ENCODE peak calls at places on chromosome 2, in nine cellular contexts. V, L, G, T, O, R, N, C and Q are unnamed samples.

GRCh38 chr2:190023860-190024259 is 38.7 kb downstream of the MSTN start:
- DNase-seq in V (no peak), L (peak; percentile 65), G (no peak), T (no peak), O (peak; percentile 69), R (peak; percentile 13), N (peak; percentile 4), C (no peak), Q (peak; percentile 55)

GRCh38 chr2:239181601-239182471 is 219.0 kb downstream of the HDAC4 start:
- DNase-seq in V (peak; percentile 56), L (no peak), G (peak; percentile 12), T (no peak), O (peak; percentile 67), R (no peak), N (no peak), C (peak; percentile 26), Q (no peak)

GRCh38 chr2:134142903-134143302 is 111.0 kb upstream of the MGAT5 start:
- DNase-seq in V (no peak), L (peak; percentile 29), G (no peak), T (no peak), O (no peak), R (no peak), N (peak; percentile 39), C (no peak), Q (no peak)

GRCh38 chr2:30149513-30149912 is 2.7 kb downstream of the YPEL5 start:
- DNase-seq in V (no peak), L (peak; percentile 27), G (no peak), T (no peak), O (peak; percentile 40), R (no peak), N (no peak), C (no peak), Q (no peak)

GRCh38 chr2:36287363-36288275 is 68.0 kb upstream of the CRIM1 start:
- DNase-seq in V (no peak), L (peak; percentile 9), G (no peak), T (no peak), O (no peak), R (no peak), N (no peak), C (no peak), Q (no peak)

GRCh38 chr2:42567806-42568429 is 514 bp upstream of the MTA3 start:
- DNase-seq in V (peak; percentile 28), L (peak; percentile 25), G (peak; percentile 46), T (no peak), O (peak; percentile 76), R (peak; percentile 34), N (no peak), C (peak; percentile 52), Q (no peak)

GRCh38 chr2:40797115-40797514 is 345.2 kb upstream of the SLC8A1 start:
- DNase-seq in V (no peak), L (peak; percentile 2), G (no peak), T (no peak), O (no peak), R (no peak), N (peak; percentile 9), C (no peak), Q (no peak)

GRCh38 chr2:27095745-27096651 is 9.4 kb downstream of the KHK start:
- DNase-seq in V (peak; percentile 77), L (peak; percentile 80), G (peak; percentile 70), T (no peak), O (peak; percentile 80), R (no peak), N (no peak), C (peak; percentile 75), Q (peak; percentile 55)

GRCh38 chr2:152683400-152683799 is 33.9 kb downstream of the PRPF40A start:
- DNase-seq in V (no peak), L (no peak), G (no peak), T (no peak), O (no peak), R (no peak), N (no peak), C (no peak), Q (no peak)

GRCh38 chr2:121694398-121695178 is 42.1 kb downstream of the NIFK start:
- DNase-seq in V (no peak), L (peak; percentile 62), G (no peak), T (no peak), O (no peak), R (no peak), N (peak; percentile 85), C (no peak), Q (no peak)

GRCh38 chr2:118913805-118914645 is 28.0 kb upstream of the MARCO start:
- DNase-seq in V (no peak), L (peak; percentile 39), G (no peak), T (peak; percentile 1), O (no peak), R (no peak), N (no peak), C (no peak), Q (no peak)

GRCh38 chr2:208373460-208374089 is 33.0 kb upstream of the PTH2R start:
- DNase-seq in V (no peak), L (peak; percentile 58), G (no peak), T (no peak), O (peak; percentile 70), R (no peak), N (peak; percentile 26), C (no peak), Q (peak; percentile 34)

GRCh38 chr2:69163109-69163508 is 150.1 kb downstream of the ANTXR1 start:
- DNase-seq in V (no peak), L (peak; percentile 93), G (no peak), T (peak; percentile 83), O (no peak), R (no peak), N (peak; percentile 75), C (peak; percentile 57), Q (no peak)

GRCh38 chr2:240730506-240731326 is 39.0 kb downstream of the AQP12A start:
- DNase-seq in V (no peak), L (no peak), G (no peak), T (no peak), O (no peak), R (no peak), N (no peak), C (no peak), Q (no peak)

DNA sequence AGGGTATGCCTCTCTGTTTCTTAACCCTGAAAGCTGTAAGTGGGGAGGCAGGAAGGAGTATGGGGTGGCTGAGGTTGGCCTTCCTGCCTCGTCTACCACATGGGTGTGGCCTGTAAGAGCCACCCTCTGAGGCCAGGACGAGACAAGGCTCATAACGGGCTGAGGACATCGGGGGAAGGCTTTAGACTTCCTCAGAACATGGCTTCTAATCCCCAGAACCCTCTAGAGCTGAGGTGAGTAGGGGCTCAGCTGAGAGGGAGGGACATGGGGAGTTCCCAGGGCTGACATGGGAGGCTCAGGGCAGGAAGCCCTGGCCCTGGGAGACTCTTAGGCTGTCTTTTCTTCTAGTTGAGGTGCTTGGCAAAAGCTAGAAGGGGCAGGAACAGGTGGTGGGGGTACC is 36.7 kb downstream of the EMX1 start:
- DNase-seq in V (peak; percentile 6), L (no peak), G (no peak), T (no peak), O (no peak), R (no peak), N (no peak), C (no peak), Q (peak; percentile 63)
- H3K4me3 ChIP-seq in V (peak overlapping the region; percentile 39), L (no peak overlapping the region), G (no peak overlapping the region), T (no peak overlapping the region), O (no peak overlapping the region), R (peak overlapping the region; percentile 26), N (no peak overlapping the region), C (no peak overlapping the region), Q (peak overlapping the region; percentile 48)

GRCh38 chr2:203805485-203805838 is 62.1 kb upstream of the CTLA4 start:
- DNase-seq in V (no peak), L (peak; percentile 28), G (no peak), T (no peak), O (no peak), R (no peak), N (no peak), C (no peak), Q (no peak)
- H3K4me3 ChIP-seq in V (no peak overlapping the region), L (no peak overlapping the region), G (no peak overlapping the region), T (no peak overlapping the region), O (no peak overlapping the region), R (no peak overlapping the region), N (no peak overlapping the region), C (no peak overlapping the region), Q (no peak overlapping the region)

GRCh38 chr2:168912466-168913170 is 11.5 kb downstream of the G6PC2 start:
- DNase-seq in V (peak; percentile 36), L (peak; percentile 56), G (peak; percentile 37), T (no peak), O (peak; percentile 73), R (no peak), N (peak; percentile 18), C (no peak), Q (no peak)
- H3K4me3 ChIP-seq in V (peak overlapping the region; percentile 25), L (peak overlapping the region; percentile 64), G (peak overlapping the region; percentile 14), T (peak overlapping the region; percentile 19), O (peak overlapping the region; percentile 10), R (no peak overlapping the region), N (peak overlapping the region; percentile 44), C (no peak overlapping the region), Q (no peak overlapping the region)

GRCh38 chr2:176127769-176128072 is 1.8 kb upstream of the HOXD8 start:
- DNase-seq in V (no peak), L (no peak), G (no peak), T (no peak), O (no peak), R (no peak), N (no peak), C (no peak), Q (no peak)

GRCh38 chr2:176129825-176130152 is 284 bp downstream of the HOXD8 start:
- DNase-seq in V (no peak), L (no peak), G (no peak), T (no peak), O (no peak), R (no peak), N (no peak), C (no peak), Q (no peak)

GRCh38 chr2:176126929-176127768 is 2.4 kb upstream of the HOXD8 start:
- DNase-seq in V (peak; percentile 63), L (peak; percentile 80), G (peak; percentile 81), T (no peak), O (peak; percentile 82), R (peak; percentile 47), N (peak; percentile 38), C (peak; percentile 73), Q (peak; percentile 43)

GRCh38 chr2:176129013-176129796 is at the start of gene HOXD8:
- DNase-seq in V (peak; percentile 45), L (peak; percentile 96), G (peak; percentile 91), T (no peak), O (peak; percentile 88), R (no peak), N (no peak), C (peak; percentile 80), Q (peak; percentile 66)

DNA sequence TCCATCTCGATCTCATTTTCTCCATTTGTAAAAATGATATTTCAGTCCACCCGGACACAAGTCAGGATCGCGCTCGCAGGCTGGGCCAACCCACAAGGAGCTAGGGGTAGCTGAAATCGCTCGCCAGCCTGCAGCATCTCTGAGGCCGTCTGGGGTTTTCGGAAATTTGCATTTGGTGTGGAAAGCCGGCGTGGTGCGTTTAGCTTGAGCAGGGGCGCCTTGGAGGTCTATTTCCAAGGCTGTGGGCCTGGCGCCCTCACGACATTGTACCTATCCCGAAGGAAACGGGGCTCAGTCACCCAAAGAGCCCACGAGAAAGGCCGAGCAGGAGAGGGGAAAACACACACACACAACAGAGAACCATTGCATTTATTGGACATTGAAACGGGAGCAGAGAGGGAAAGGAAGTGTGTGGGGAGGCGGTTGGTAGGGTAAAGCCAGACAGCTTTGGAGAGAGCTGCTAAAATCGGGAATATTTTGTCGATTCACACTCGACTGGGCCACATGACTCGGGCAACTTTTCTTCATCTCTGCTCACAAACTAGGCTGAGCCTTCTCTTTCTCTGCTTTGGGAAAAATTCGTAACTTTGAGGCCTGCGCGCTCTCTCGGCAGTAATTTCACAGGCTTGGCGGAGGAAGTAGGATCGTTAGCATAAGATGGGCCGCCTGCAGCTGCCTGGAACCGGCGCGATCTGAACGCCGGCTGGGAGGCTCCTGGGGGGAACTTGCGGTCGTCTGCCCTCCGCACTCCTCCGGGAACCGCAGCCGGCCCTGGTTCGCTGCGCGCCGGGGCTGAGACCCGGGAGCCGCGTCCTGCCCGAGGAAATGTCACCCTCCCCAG is 1.1 kb upstream of the HOXD8 start:
- DNase-seq in V (no peak), L (peak; percentile 71), G (peak; percentile 48), T (no peak), O (peak; percentile 68), R (no peak), N (no peak), C (no peak), Q (no peak)
- H3K4me3 ChIP-seq in V (peak overlapping the region; percentile 50), L (peak overlapping the region; percentile 90), G (peak overlapping the region; percentile 78), T (peak overlapping the region; percentile 58), O (no peak overlapping the region), R (no peak overlapping the region), N (no peak overlapping the region), C (no peak overlapping the region), Q (peak overlapping the region; percentile 44)